ENCODE peak calls at places on chromosomes 1 and 21, in five cellular contexts. T is H1; A is mucosa of descending colon; W is naive thymus-derived CD4-positive, alpha-beta T cell; Q is neuronal stem cell. X is an unnamed sample.

GRCh38 chr1:58431847-58432246 is 114.7 kb downstream of the OMA1 start:
- DNase-seq in T (no peak), A (no peak), W (no peak), Q (no peak), X (no peak)

GRCh38 chr21:38777521-38777920 is 28.2 kb upstream of the ETS2 start:
- DNase-seq in T (no peak), A (no peak), W (no peak), Q (no peak), X (no peak)

GRCh38 chr1:207873055-207873890 is 37.7 kb downstream of the CD34 start:
- DNase-seq in T (no peak), A (no peak), W (peak; percentile 31), Q (no peak), X (peak; percentile 25)

GRCh38 chr21:45130324-45130774 is 56.0 kb downstream of the ADARB1 start:
- DNase-seq in T (no peak), A (no peak), W (no peak), Q (no peak), X (no peak)

GRCh38 chr21:41403966-41404365 is 22.1 kb upstream of the MX1 start:
- DNase-seq in T (no peak), A (no peak), W (no peak), Q (no peak), X (no peak)

GRCh38 chr21:43890042-43890441 is 25.0 kb downstream of the AGPAT3 start:
- DNase-seq in T (peak; percentile 59), A (no peak), W (no peak), Q (no peak), X (no peak)

GRCh38 chr1:248243204-248243603 is 12.0 kb downstream of the OR2M4 start:
- DNase-seq in T (peak; percentile 42), A (no peak), W (peak; percentile 42), Q (no peak), X (peak; percentile 45)

GRCh38 chr1:61184035-61184713 is 101.8 kb downstream of the NFIA start:
- DNase-seq in T (no peak), A (peak; percentile 94), W (no peak), Q (no peak), X (no peak)

GRCh38 chr1:65059930-65060538 is 88.0 kb upstream of the AK4 start:
- DNase-seq in T (no peak), A (no peak), W (no peak), Q (no peak), X (no peak)

GRCh38 chr1:30375156-30375555 is 348.2 kb downstream of the MATN1 start:
- DNase-seq in T (peak; percentile 16), A (no peak), W (no peak), Q (no peak), X (no peak)

GRCh38 chr1:99829269-99829668 is 20.9 kb upstream of the AGL start:
- DNase-seq in T (no peak), A (no peak), W (no peak), Q (no peak), X (no peak)

GRCh38 chr1:245209658-245210415 is 55.1 kb downstream of the KIF26B start:
- DNase-seq in T (no peak), A (no peak), W (no peak), Q (no peak), X (no peak)

GRCh38 chr1:1431845-1432565 is 3.5 kb upstream of the VWA1 start:
- DNase-seq in T (peak; percentile 70), A (peak; percentile 88), W (no peak), Q (no peak), X (no peak)

GRCh38 chr1:168792142-168792541 is 63.1 kb upstream of the DPT start:
- DNase-seq in T (no peak), A (no peak), W (no peak), Q (no peak), X (no peak)

GRCh38 chr1:216670118-216670870 is 52.9 kb downstream of the ESRRG start:
- DNase-seq in T (no peak), A (no peak), W (no peak), Q (no peak), X (no peak)

GRCh38 chr1:57986432-57986831 is 560.1 kb downstream of the OMA1 start:
- DNase-seq in T (no peak), A (no peak), W (no peak), Q (no peak), X (no peak)

GRCh38 chr1:222844108-222844779 is 29.4 kb downstream of the DISP1 start:
- DNase-seq in T (no peak), A (no peak), W (no peak), Q (no peak), X (no peak)

GRCh38 chr1:199550384-199551067 is 477.0 kb upstream of the NR5A2 start:
- DNase-seq in T (no peak), A (no peak), W (no peak), Q (no peak), X (no peak)

GRCh38 chr21:17730782-17731181 is 88.4 kb downstream of the C21orf91 start:
- DNase-seq in T (no peak), A (no peak), W (no peak), Q (no peak), X (no peak)

GRCh38 chr1:37477198-37477931 is 3.0 kb downstream of the ZC3H12A start:
- DNase-seq in T (peak; percentile 68), A (peak; percentile 92), W (peak; percentile 83), Q (no peak), X (peak; percentile 62)

GRCh38 chr1:89995595-89996397 is 886 bp downstream of the ZNF326 start:
- DNase-seq in T (no peak), A (no peak), W (no peak), Q (no peak), X (no peak)

GRCh38 chr1:156476501-156477298 is 23.9 kb downstream of the MEF2D start:
- DNase-seq in T (no peak), A (no peak), W (no peak), Q (no peak), X (peak; percentile 3)

GRCh38 chr1:94335950-94336349 is 82.2 kb upstream of the ABCD3 start:
- DNase-seq in T (no peak), A (no peak), W (peak; percentile 34), Q (peak; percentile 70), X (no peak)

GRCh38 chr21:39575778-39576177 is 37.0 kb upstream of the B3GALT5 start:
- DNase-seq in T (no peak), A (no peak), W (no peak), Q (no peak), X (no peak)

GRCh38 chr1:190046231-190046630 is 431.4 kb downstream of the BRINP3 start:
- DNase-seq in T (no peak), A (no peak), W (no peak), Q (no peak), X (no peak)

GRCh38 chr1:48077860-48078259 is 80.7 kb upstream of the TRABD2B start:
- DNase-seq in T (no peak), A (no peak), W (no peak), Q (no peak), X (no peak)

GRCh38 chr1:37323486-37324377 is 150.6 kb upstream of the ZC3H12A start:
- DNase-seq in T (peak; percentile 87), A (no peak), W (no peak), Q (peak; percentile 58), X (no peak)

GRCh38 chr1:200258447-200259375 is 151.1 kb downstream of the ZNF281 start:
- DNase-seq in T (no peak), A (no peak), W (peak; percentile 27), Q (no peak), X (no peak)

GRCh38 chr1:240058049-240058448 is 33.6 kb upstream of the FMN2 start:
- DNase-seq in T (no peak), A (no peak), W (no peak), Q (no peak), X (no peak)

GRCh38 chr1:78279051-78279450 is 211.7 kb upstream of the PTGFR start:
- DNase-seq in T (no peak), A (no peak), W (no peak), Q (no peak), X (no peak)

GRCh38 chr1:78277253-78277652 is 213.5 kb upstream of the PTGFR start:
- DNase-seq in T (no peak), A (no peak), W (no peak), Q (no peak), X (no peak)

GRCh38 chr1:78275906-78276690 is 214.7 kb upstream of the PTGFR start:
- DNase-seq in T (no peak), A (no peak), W (no peak), Q (no peak), X (no peak)

GRCh38 chr1:78275456-78275855 is 215.3 kb upstream of the PTGFR start:
- DNase-seq in T (no peak), A (no peak), W (no peak), Q (no peak), X (no peak)

DNA sequence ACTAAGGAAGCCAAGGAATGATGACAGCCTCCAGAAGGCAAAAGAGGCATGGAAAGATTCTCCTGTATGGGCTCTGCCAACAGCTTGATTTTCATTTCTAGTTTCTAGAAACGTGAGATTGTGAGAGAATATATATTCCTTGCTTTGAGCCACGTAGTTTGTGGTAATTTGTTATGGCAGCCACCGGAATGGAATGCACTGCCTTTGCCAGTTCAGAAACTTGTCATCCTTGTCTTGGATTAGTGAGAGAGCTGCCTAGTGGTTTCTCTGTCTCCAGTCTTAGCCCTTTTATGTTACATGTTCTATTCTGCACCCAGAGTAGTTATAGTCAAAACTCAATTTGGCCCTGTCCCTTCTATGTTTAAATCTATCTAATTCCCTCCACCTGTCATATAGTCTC is 216.0 kb upstream of the PTGFR start:
- DNase-seq in T (no peak), A (no peak), W (no peak), Q (no peak), X (no peak)
- H3K4me1 ChIP-seq in T (no peaks in the 10 kb centered on the region), A (no peaks in the 10 kb centered on the region), W (no peaks in the 10 kb centered on the region), Q (no peaks in the 10 kb centered on the region), X (no peaks in the 10 kb centered on the region)

DNA sequence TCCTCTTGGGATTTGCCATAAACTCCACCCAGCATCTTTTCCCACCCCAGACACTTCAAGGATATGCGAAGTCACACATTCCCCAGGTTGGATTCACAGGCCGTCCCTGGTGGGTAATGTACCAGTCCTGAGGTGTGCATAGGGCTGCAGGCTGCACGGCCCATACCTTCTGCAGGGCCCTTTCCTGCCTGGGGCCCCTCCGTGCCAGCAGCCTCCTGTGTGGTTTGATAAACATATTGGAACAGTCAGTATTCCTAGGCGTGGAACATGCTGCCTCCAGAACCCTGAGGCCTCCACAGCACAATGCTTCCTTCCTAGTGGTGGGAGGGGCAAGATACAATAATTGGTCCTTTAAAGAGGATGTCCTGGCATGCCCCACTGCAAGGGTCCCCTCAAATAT is 26.6 kb downstream of the IL10RB start:
- DNase-seq in T (no peak), A (peak; percentile 33), W (no peak), Q (no peak), X (no peak)
- H3K4me1 ChIP-seq in T (no peaks in the 10 kb centered on the region), A (no peaks in the 10 kb centered on the region), W (no peaks in the 10 kb centered on the region), Q (no peaks in the 10 kb centered on the region), X (peaks cover 22% of the 10 kb centered on the region)

DNA sequence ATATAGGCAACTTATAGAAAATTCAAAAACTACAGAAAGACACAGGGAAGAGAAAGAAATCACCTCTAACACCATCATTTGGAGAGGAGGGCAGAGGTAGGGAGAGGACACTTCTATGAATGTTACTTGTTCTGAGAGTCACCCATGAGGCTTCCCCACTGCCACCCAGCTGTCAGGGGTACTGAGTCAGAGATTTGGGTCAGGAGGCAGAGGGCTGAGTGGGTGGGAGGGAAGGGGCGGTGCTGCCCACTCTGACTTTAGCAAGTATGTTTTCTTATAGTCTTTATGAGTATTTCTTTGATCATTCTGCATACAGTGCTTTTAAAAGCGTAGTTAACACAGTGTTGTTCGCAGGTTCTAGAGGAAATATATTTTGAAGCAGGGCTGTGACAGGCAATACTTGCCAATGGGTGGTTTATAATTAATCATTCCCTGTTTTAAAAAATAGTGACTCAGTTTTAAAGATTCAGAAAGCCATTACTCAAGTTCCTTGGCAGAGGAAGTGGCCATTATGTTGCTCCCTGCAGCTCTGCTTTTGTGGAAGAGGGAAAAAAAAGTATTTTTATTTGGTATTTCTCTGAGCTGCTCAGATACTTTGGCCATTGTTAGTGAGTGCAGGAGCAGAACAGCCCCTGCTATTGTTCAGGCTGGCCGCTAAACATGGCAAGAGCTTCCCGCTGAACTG is 18.3 kb downstream of the IL6R start:
- DNase-seq in T (no peak), A (peak; percentile 17), W (no peak), Q (no peak), X (no peak)
- H3K4me1 ChIP-seq in T (peaks cover 5% of the 10 kb centered on the region), A (peaks cover 51% of the 10 kb centered on the region), W (no peaks in the 10 kb centered on the region), Q (peaks cover 22% of the 10 kb centered on the region), X (peaks cover 45% of the 10 kb centered on the region)

GRCh38 chr1:221832617-221833016 is 90.7 kb upstream of the DUSP10 start:
- DNase-seq in T (no peak), A (no peak), W (no peak), Q (no peak), X (no peak)
- H3K4me1 ChIP-seq in T (peaks cover 4% of the 10 kb centered on the region), A (no peaks in the 10 kb centered on the region), W (peaks cover 25% of the 10 kb centered on the region), Q (no peaks in the 10 kb centered on the region), X (peaks cover 22% of the 10 kb centered on the region)

X was measured in CD8-positive, alpha-beta T cell.